ENCODE peak calls at places on chromosomes 5 and 9, in six cellular contexts. G, M, I, Y, E and P are unnamed samples.

GRCh38 chr5:147565524-147565923 is 55.7 kb upstream of the DPYSL3 start:
- DNase-seq in G (peak; percentile 85), M (no peak), I (no peak), Y (peak; percentile 18), E (no peak), P (peak; percentile 88)

GRCh38 chr9:87667164-87667738 is 58.7 kb upstream of the CTSL start:
- DNase-seq in G (no peak), M (no peak), I (no peak), Y (peak; percentile 86), E (no peak), P (no peak)

GRCh38 chr9:91847576-91847975 is 102.5 kb downstream of the ROR2 start:
- DNase-seq in G (peak; percentile 82), M (peak; percentile 67), I (no peak), Y (peak; percentile 64), E (peak; percentile 77), P (peak; percentile 41)

GRCh38 chr5:93611900-93612898 is 29.2 kb downstream of the NR2F1 start:
- DNase-seq in G (no peak), M (no peak), I (no peak), Y (no peak), E (no peak), P (peak; percentile 63)

GRCh38 chr5:99317136-99317535 is 388.3 kb upstream of the CHD1 start:
- DNase-seq in G (no peak), M (no peak), I (no peak), Y (no peak), E (no peak), P (peak; percentile 5)

GRCh38 chr5:13866792-13867191 is 77.7 kb downstream of the DNAH5 start:
- DNase-seq in G (peak; percentile 16), M (no peak), I (no peak), Y (peak; percentile 68), E (peak; percentile 13), P (peak; percentile 39)

GRCh38 chr9:17003576-17004240 is 131.1 kb upstream of the CNTLN start:
- DNase-seq in G (peak; percentile 81), M (no peak), I (no peak), Y (no peak), E (peak; percentile 67), P (peak; percentile 57)

GRCh38 chr9:88923653-88924284 is 67.5 kb upstream of the S1PR3 start:
- DNase-seq in G (no peak), M (no peak), I (no peak), Y (no peak), E (no peak), P (no peak)

GRCh38 chr9:29211681-29212589 is 1638.7 kb upstream of the C9orf72 start:
- DNase-seq in G (peak; percentile 7), M (peak; percentile 51), I (peak; percentile 20), Y (peak; percentile 85), E (peak; percentile 35), P (peak; percentile 7)

GRCh38 chr9:133188006-133188842 is 20.8 kb downstream of the OBP2B start:
- DNase-seq in G (no peak), M (no peak), I (peak; percentile 29), Y (peak; percentile 69), E (no peak), P (no peak)

GRCh38 chr5:166188482-166188881 is 2103.0 kb upstream of the WWC1 start:
- DNase-seq in G (no peak), M (no peak), I (no peak), Y (peak; percentile 25), E (no peak), P (no peak)

GRCh38 chr5:3324421-3325101 is 271.1 kb upstream of the IRX1 start:
- DNase-seq in G (no peak), M (no peak), I (no peak), Y (no peak), E (peak; percentile 2), P (no peak)

GRCh38 chr5:10288600-10289213 is 19.0 kb downstream of the CMBL start:
- DNase-seq in G (no peak), M (peak; percentile 63), I (peak; percentile 94), Y (peak; percentile 42), E (no peak), P (no peak)

GRCh38 chr5:138809391-138809790 is 56.2 kb downstream of the CTNNA1 start:
- DNase-seq in G (peak; percentile 23), M (no peak), I (no peak), Y (no peak), E (no peak), P (no peak)

GRCh38 chr5:42950466-42951168 is 89.5 kb downstream of the ANXA2R start:
- DNase-seq in G (peak; percentile 99), M (no peak), I (peak; percentile 83), Y (no peak), E (peak; percentile 99), P (peak; percentile 100)

GRCh38 chr5:42951847-42952411 is 88.2 kb downstream of the ANXA2R start:
- DNase-seq in G (peak; percentile 59), M (no peak), I (peak; percentile 37), Y (no peak), E (peak; percentile 65), P (peak; percentile 62)

GRCh38 chr5:42950091-42950465 is 90.0 kb downstream of the ANXA2R start:
- DNase-seq in G (no peak), M (no peak), I (no peak), Y (no peak), E (no peak), P (no peak)

GRCh38 chr5:42952575-42952974 is 87.5 kb downstream of the ANXA2R start:
- DNase-seq in G (peak; percentile 23), M (no peak), I (no peak), Y (no peak), E (no peak), P (no peak)

DNA sequence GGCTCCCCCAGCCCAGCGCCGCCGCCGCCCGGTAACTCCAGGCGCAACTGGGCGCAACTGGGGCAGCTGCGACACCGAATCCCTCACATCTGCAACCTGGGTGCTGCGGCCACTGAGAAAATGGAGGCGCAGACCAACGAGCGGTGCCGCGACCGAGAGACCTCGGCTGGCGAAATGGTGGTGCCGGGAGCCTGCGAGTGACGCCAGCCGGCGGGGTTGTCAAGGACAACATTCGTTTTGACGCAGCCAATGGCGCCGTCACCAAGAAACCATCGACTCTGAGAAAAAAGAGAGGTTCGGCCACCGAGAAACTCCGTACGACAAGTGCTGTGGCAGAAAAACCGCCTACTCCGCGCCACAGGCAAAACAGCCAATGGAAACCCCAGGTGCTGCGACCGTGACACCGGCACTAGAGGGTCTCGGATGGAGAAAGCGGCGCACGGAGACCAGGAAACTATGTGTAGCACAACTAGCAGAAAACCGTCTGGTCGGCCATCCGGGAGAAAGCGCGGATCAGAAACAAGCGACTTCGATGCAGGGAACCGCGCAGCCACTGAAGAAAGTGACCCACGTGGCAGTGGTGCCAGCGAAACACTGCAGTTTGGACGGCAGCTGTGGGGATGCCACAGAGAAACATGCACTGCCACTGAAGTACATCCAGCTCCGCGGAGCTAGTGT is 88.8 kb downstream of the ANXA2R start:
- DNase-seq in G (peak; percentile 42), M (no peak), I (peak; percentile 45), Y (no peak), E (peak; percentile 56), P (peak; percentile 50)
- TF ChIP-seq CTCF in G (no peak), M (no peak), I (no peak), Y (no peak), E (no peak), P (no peak)

GRCh38 chr5:28430565-28431178 is 1392.3 kb upstream of the CDH9 start:
- DNase-seq in G (no peak), M (no peak), I (no peak), Y (peak; percentile 39), E (no peak), P (no peak)
- H3K4me3 ChIP-seq in G (no peak overlapping the region), M (no peak overlapping the region), I (no peak overlapping the region), Y (no peak overlapping the region), E (no peak overlapping the region), P (no peak overlapping the region)

GRCh38 chr5:164672190-164672589 is 1166.8 kb downstream of the MAT2B start:
- DNase-seq in G (no peak), M (no peak), I (no peak), Y (no peak), E (no peak), P (no peak)

DNA sequence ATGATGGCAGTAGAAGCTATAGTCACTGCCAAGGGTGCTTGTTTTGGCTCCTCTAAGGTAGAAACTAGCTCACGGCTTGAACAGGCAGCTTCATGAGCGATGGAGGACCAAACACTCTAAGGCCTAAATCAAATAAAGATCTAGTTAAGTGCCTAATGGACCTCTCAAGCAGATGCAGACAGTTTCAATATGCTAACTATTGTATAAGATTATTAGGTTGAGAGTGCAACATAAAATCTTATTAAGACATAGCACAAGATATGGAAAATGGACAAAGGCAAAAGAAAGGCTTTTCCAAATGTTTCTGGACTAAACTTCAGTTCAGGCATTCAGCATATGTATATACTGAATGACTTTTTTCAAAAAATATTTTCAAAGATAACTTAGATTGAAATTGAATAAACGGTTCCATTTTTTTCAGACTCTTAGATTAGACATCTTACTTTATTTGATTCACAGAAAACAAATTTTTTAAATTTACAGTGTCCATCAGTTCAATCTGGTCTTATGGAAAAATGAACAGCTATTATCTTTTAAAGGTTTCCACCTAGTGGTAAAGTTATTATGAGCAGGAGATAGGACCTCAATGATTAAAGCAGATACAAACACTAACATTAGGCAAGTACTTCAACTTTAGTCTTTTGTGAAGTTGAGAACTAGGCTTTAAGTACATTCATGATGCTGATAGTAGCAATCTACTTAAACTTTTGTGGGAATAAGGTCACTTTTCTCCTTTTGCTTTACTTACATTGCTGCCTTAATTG is 1167.7 kb downstream of the MAT2B start:
- DNase-seq in G (peak; percentile 32), M (no peak), I (no peak), Y (no peak), E (no peak), P (peak; percentile 18)
- TF ChIP-seq CTCF in G (peak; percentile 29), M (peak; percentile 9), I (no peak), Y (peak; percentile 43), E (no peak), P (peak; percentile 34)

GRCh38 chr9:22241611-22242010 is 205.0 kb upstream of the DMRTA1 start:
- DNase-seq in G (no peak), M (no peak), I (no peak), Y (no peak), E (no peak), P (no peak)

GRCh38 chr9:22238809-22239684 is 207.6 kb upstream of the DMRTA1 start:
- DNase-seq in G (peak; percentile 78), M (no peak), I (no peak), Y (peak; percentile 53), E (peak; percentile 70), P (peak; percentile 89)

GRCh38 chr9:22241024-22241423 is 205.6 kb upstream of the DMRTA1 start:
- DNase-seq in G (no peak), M (no peak), I (no peak), Y (no peak), E (no peak), P (no peak)

GRCh38 chr9:22240619-22241018 is 206.0 kb upstream of the DMRTA1 start:
- DNase-seq in G (peak; percentile 61), M (no peak), I (no peak), Y (no peak), E (peak; percentile 41), P (peak; percentile 68)

DNA sequence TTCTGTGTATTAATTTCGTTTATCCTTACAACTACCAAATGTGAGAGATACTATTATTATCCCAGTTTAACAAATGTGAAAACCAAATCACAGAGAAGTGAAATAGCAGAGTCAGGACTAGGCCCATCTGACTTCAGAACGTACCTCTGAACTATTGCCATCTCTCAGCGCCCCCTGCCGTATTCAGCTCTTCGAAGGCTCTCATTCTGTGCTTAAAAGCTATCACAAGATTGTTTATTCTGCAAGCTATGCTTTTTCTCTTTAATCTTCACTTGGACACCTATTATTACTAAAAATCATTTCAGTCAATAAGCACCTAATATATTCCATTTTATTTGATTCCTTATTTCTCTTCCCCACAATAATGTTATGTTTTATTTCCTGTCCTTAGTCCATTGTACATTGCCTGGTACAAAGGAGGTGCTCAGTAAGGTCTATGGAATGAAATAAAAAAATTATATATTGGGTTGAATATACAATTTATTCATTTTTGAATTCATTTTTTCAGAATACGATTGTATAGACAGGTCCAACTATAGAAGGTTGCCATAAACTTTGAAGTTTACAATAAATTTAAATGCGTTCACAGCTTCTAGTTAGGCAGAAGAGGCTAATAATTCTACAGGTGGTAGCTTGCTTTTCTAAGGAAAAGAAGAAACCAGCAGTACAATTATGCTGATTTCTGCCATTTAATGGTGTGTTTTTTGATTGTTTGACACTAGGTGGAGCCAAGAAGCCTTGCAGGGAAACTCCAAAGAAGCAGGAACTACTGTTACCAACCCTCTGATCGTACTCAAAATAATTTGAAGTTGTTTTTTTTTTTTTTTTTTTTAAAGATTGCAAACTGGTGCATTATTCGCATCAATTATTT is 202.2 kb upstream of the DMRTA1 start:
- DNase-seq in G (peak; percentile 73), M (no peak), I (peak; percentile 45), Y (peak; percentile 70), E (peak; percentile 77), P (peak; percentile 72)
- H3K4me3 ChIP-seq in G (no peak overlapping the region), M (no peak overlapping the region), I (no peak overlapping the region), Y (no peak overlapping the region), E (no peak overlapping the region), P (no peak overlapping the region)